ENCODE peak calls at places on chromosomes 16 and 17, in five cellular contexts. One of them, this sample, is unnamed.

GRCh38 chr16:86112178-86112577 is 213.2 kb downstream of the IRF8 start:
- DNase-seq in fibroblast of pulmonary artery: no peak
- DNase-seq in cardiac fibroblast: no peak
- DNase-seq in right lobe of liver: no peak
- DNase-seq in tibial nerve: no peak
- DNase-seq in this sample: no peak

GRCh38 chr17:72763981-72764380 is 328.5 kb downstream of the SLC39A11 start:
- DNase-seq in fibroblast of pulmonary artery: no peak
- DNase-seq in cardiac fibroblast: no peak
- DNase-seq in right lobe of liver: no peak
- DNase-seq in tibial nerve: no peak
- DNase-seq in this sample: no peak

GRCh38 chr17:73384926-73385325 is 73.1 kb upstream of the CDC42EP4 start:
- DNase-seq in fibroblast of pulmonary artery: no peak
- DNase-seq in cardiac fibroblast: no peak
- DNase-seq in right lobe of liver: no peak
- DNase-seq in tibial nerve: no peak
- DNase-seq in this sample: no peak

GRCh38 chr16:84047626-84048025 is 5.0 kb upstream of the SLC38A8 start:
- DNase-seq in fibroblast of pulmonary artery: no peak
- DNase-seq in cardiac fibroblast: no peak
- DNase-seq in right lobe of liver: no peak
- DNase-seq in tibial nerve: no peak
- DNase-seq in this sample: no peak

GRCh38 chr17:17379197-17379991 is 76.2 kb downstream of the NT5M start:
- DNase-seq in fibroblast of pulmonary artery: peak; percentile 88
- DNase-seq in cardiac fibroblast: peak; percentile 84
- DNase-seq in right lobe of liver: no peak
- DNase-seq in tibial nerve: no peak
- DNase-seq in this sample: no peak

GRCh38 chr16:84950906-84951305 is 60.4 kb downstream of the ZDHHC7 start:
- DNase-seq in fibroblast of pulmonary artery: no peak
- DNase-seq in cardiac fibroblast: no peak
- DNase-seq in right lobe of liver: no peak
- DNase-seq in tibial nerve: no peak
- DNase-seq in this sample: no peak

GRCh38 chr17:80265205-80266068 is 4.8 kb downstream of the RNF213 start:
- DNase-seq in fibroblast of pulmonary artery: no peak
- DNase-seq in cardiac fibroblast: no peak
- DNase-seq in right lobe of liver: no peak
- DNase-seq in tibial nerve: no peak
- DNase-seq in this sample: no peak

GRCh38 chr17:72426948-72427760 is 306.3 kb downstream of the SOX9 start:
- DNase-seq in fibroblast of pulmonary artery: no peak
- DNase-seq in cardiac fibroblast: no peak
- DNase-seq in right lobe of liver: no peak
- DNase-seq in tibial nerve: no peak
- DNase-seq in this sample: no peak

GRCh38 chr17:81482673-81483072 is 29.9 kb downstream of the ACTG1 start:
- DNase-seq in fibroblast of pulmonary artery: no peak
- DNase-seq in cardiac fibroblast: no peak
- DNase-seq in right lobe of liver: no peak
- DNase-seq in tibial nerve: no peak
- DNase-seq in this sample: no peak

GRCh38 chr17:18172528-18173278 is 10.9 kb upstream of the ALKBH5 start:
- DNase-seq in fibroblast of pulmonary artery: no peak
- DNase-seq in cardiac fibroblast: no peak
- DNase-seq in right lobe of liver: no peak
- DNase-seq in tibial nerve: no peak
- DNase-seq in this sample: no peak

GRCh38 chr16:70693231-70693671 is 7.4 kb upstream of the MTSS2 start:
- DNase-seq in fibroblast of pulmonary artery: no peak
- DNase-seq in cardiac fibroblast: peak; percentile 53
- DNase-seq in right lobe of liver: no peak
- DNase-seq in tibial nerve: no peak
- DNase-seq in this sample: no peak

GRCh38 chr16:68626557-68626956 is 18.6 kb upstream of the CDH3 start:
- DNase-seq in fibroblast of pulmonary artery: no peak
- DNase-seq in cardiac fibroblast: no peak
- DNase-seq in right lobe of liver: no peak
- DNase-seq in tibial nerve: no peak
- DNase-seq in this sample: no peak

GRCh38 chr17:81803728-81804558 is at the start of gene GCGR:
- DNase-seq in fibroblast of pulmonary artery: no peak
- DNase-seq in cardiac fibroblast: no peak
- DNase-seq in right lobe of liver: peak; percentile 49
- DNase-seq in tibial nerve: no peak
- DNase-seq in this sample: no peak

GRCh38 chr17:61009619-61010018 is 332.0 kb downstream of the BCAS3 start:
- DNase-seq in fibroblast of pulmonary artery: peak; percentile 46
- DNase-seq in cardiac fibroblast: peak; percentile 34
- DNase-seq in right lobe of liver: no peak
- DNase-seq in tibial nerve: no peak
- DNase-seq in this sample: no peak

GRCh38 chr17:50356418-50356817 is 10.5 kb downstream of the XYLT2 start:
- DNase-seq in fibroblast of pulmonary artery: no peak
- DNase-seq in cardiac fibroblast: no peak
- DNase-seq in right lobe of liver: peak; percentile 45
- DNase-seq in tibial nerve: no peak
- DNase-seq in this sample: no peak

GRCh38 chr16:30367349-30368009 is 2.8 kb downstream of the TBC1D10B start:
- DNase-seq in fibroblast of pulmonary artery: no peak
- DNase-seq in cardiac fibroblast: no peak
- DNase-seq in right lobe of liver: peak; percentile 80
- DNase-seq in tibial nerve: no peak
- DNase-seq in this sample: no peak

GRCh38 chr17:77264617-77265230 is 124.0 kb downstream of the SEC14L1 start:
- DNase-seq in fibroblast of pulmonary artery: no peak
- DNase-seq in cardiac fibroblast: no peak
- DNase-seq in right lobe of liver: no peak
- DNase-seq in tibial nerve: no peak
- DNase-seq in this sample: no peak

GRCh38 chr17:77271421-77271820 is 130.7 kb downstream of the SEC14L1 start:
- DNase-seq in fibroblast of pulmonary artery: no peak
- DNase-seq in cardiac fibroblast: no peak
- DNase-seq in right lobe of liver: no peak
- DNase-seq in tibial nerve: no peak
- DNase-seq in this sample: no peak

GRCh38 chr17:77266213-77266612 is 125.4 kb downstream of the SEC14L1 start:
- DNase-seq in fibroblast of pulmonary artery: no peak
- DNase-seq in cardiac fibroblast: no peak
- DNase-seq in right lobe of liver: no peak
- DNase-seq in tibial nerve: no peak
- DNase-seq in this sample: no peak

GRCh38 chr17:77269696-77270681 is 129.2 kb downstream of the SEC14L1 start:
- DNase-seq in fibroblast of pulmonary artery: no peak
- DNase-seq in cardiac fibroblast: no peak
- DNase-seq in right lobe of liver: no peak
- DNase-seq in tibial nerve: no peak
- DNase-seq in this sample: no peak

DNA sequence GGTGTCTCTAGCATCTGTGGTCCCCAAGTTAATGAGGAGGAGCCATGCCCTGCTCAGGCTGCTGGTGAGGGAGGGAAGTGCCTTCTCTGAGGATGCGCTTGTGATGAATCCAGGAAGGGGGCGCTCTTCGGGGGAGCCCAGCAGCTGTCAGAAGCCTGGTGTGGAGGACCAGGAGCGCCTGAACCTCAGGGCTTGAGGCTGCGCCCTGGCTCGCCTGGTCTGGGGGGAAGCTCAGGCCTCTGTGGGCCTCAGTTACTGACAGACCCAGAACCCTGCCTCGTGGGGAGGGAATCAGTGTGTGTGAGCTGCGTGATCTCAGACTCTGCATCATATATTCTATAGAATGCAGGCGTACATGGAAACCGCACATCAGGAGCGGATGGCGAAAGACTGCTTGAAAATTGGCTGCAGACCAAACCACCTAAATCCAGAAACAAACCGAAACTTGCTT is 126.1 kb downstream of the SEC14L1 start:
- DNase-seq in fibroblast of pulmonary artery: no peak
- DNase-seq in cardiac fibroblast: no peak
- DNase-seq in right lobe of liver: no peak
- DNase-seq in tibial nerve: no peak
- DNase-seq in this sample: peak; percentile 66
- TF ChIP-seq CTCF in fibroblast of pulmonary artery: peak; percentile 10
- TF ChIP-seq CTCF in cardiac fibroblast: peak; percentile 32
- TF ChIP-seq CTCF in right lobe of liver: no peak
- TF ChIP-seq CTCF in tibial nerve: no peak
- TF ChIP-seq CTCF in this sample: peak; percentile 68

DNA sequence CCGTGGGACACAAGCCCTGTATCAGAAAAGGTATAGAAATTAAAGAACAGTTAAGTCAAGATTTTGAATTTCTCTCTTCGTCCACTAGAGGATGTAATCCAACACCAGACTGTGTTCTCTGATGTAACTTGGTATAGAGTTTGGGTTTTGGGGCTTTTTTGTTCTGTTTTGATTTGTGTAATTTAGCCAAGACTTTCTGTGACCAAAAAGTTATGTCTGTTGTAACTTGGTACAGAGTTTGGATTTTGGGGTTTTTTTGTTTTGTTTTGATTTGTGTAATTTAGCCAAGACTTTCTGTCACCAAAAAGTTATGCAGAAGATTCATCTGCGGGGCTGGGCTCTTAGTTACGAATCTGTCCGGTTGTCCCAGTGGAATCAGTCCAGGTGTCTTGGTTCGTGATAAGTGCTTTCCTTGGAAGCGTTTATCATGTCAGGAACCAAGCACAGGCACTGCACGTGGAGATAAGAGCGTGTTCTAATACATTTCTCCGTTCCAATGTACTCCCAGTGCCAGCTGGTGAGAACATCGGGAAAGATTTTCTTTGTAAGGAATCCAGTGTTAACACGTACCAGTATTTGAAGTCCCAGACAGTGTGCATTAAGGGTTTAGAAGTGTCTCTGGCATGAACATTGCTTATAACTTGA is 44.1 kb upstream of the SEC14L1 start:
- DNase-seq in fibroblast of pulmonary artery: peak; percentile 84
- DNase-seq in cardiac fibroblast: peak; percentile 81
- DNase-seq in right lobe of liver: no peak
- DNase-seq in tibial nerve: peak; percentile 36
- DNase-seq in this sample: no peak
- TF ChIP-seq CTCF in fibroblast of pulmonary artery: peak; percentile 89
- TF ChIP-seq CTCF in cardiac fibroblast: peak; percentile 83
- TF ChIP-seq CTCF in right lobe of liver: peak; percentile 71
- TF ChIP-seq CTCF in tibial nerve: peak; percentile 75
- TF ChIP-seq CTCF in this sample: peak; percentile 83

DNA sequence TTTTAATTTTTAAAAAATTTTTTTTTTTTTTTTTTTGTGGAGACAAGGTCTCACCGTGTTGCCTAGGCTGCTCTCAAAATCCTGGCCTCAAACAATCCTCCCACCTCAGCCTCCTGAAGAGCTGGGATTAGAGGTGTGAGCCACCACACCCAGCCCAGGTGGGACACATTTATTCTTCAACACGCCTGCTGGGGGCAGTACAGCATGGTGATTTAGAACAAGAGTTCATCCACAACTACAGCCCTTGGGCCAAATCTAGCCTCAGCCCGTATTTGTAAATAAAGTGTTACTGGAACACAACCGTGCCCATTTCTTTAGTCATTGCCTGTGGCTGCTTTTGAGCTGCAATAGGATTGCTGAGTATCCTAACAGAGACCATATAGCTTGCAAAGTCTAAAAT is 92.8 kb downstream of the KATNIP start:
- DNase-seq in fibroblast of pulmonary artery: peak; percentile 47
- DNase-seq in cardiac fibroblast: peak; percentile 37
- DNase-seq in right lobe of liver: no peak
- DNase-seq in tibial nerve: no peak
- DNase-seq in this sample: no peak
- TF ChIP-seq CTCF in fibroblast of pulmonary artery: peak; percentile 23
- TF ChIP-seq CTCF in cardiac fibroblast: peak; percentile 32
- TF ChIP-seq CTCF in right lobe of liver: no peak
- TF ChIP-seq CTCF in tibial nerve: peak; percentile 6
- TF ChIP-seq CTCF in this sample: peak; percentile 18

DNA sequence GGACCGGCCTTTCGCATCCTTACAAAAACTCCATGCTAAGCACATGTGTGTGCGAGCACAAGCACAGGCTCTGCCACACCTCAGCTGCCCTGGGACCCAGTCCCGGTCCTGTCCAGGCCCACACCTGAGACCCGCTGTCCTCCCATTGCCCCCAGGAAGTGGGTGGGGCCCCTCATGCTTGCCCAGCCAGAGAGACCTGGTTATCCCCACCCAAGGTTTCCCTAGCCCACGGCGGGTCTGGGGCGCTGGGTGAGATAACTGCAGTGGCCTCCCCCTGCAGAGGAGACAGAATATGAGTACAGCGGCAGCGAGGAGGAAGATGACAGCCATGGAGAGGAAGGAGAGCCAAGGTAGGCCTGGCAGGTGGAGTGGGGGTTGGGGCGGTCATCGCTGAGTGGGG is 12.5 kb upstream of the C17orf107 start:
- DNase-seq in fibroblast of pulmonary artery: no peak
- DNase-seq in cardiac fibroblast: no peak
- DNase-seq in right lobe of liver: no peak
- DNase-seq in tibial nerve: no peak
- DNase-seq in this sample: no peak
- TF ChIP-seq CTCF in fibroblast of pulmonary artery: no peak
- TF ChIP-seq CTCF in cardiac fibroblast: no peak
- TF ChIP-seq CTCF in right lobe of liver: no peak
- TF ChIP-seq CTCF in tibial nerve: no peak
- TF ChIP-seq CTCF in this sample: no peak

DNA sequence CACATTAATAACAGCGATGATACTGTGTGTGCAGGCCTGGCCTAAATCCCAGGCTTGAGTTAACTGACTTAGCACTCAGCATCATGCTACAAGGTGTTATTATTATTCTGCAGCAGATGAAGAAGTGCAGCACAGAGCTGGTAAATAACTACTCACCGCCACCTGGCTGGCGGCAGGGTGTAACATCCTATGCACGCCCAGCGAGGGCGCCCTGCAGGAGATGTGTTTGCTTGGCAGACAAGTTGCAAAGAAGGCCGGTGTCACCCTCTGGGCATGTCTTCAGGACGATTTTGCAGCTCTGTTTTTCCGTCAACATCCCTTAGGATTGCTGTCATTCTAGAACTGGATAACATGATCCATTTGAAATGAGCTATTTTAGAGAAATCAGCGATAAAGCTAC is 30.1 kb downstream of the DNAH9 start:
- DNase-seq in fibroblast of pulmonary artery: no peak
- DNase-seq in cardiac fibroblast: no peak
- DNase-seq in right lobe of liver: no peak
- DNase-seq in tibial nerve: no peak
- DNase-seq in this sample: no peak
- TF ChIP-seq CTCF in fibroblast of pulmonary artery: no peak
- TF ChIP-seq CTCF in cardiac fibroblast: no peak
- TF ChIP-seq CTCF in right lobe of liver: no peak
- TF ChIP-seq CTCF in tibial nerve: no peak
- TF ChIP-seq CTCF in this sample: no peak

GRCh38 chr16:2005646-2006045 is 4.0 kb downstream of the ZNF598 start:
- DNase-seq in fibroblast of pulmonary artery: no peak
- DNase-seq in cardiac fibroblast: no peak
- DNase-seq in right lobe of liver: no peak
- DNase-seq in tibial nerve: no peak
- DNase-seq in this sample: peak; percentile 69
- TF ChIP-seq CTCF in fibroblast of pulmonary artery: no peak
- TF ChIP-seq CTCF in cardiac fibroblast: no peak
- TF ChIP-seq CTCF in right lobe of liver: no peak
- TF ChIP-seq CTCF in tibial nerve: no peak
- TF ChIP-seq CTCF in this sample: peak; percentile 65

This sample was measured in CD14-positive monocyte.